ENCODE peak calls at places on chromosomes 1 and 21, in eight cellular contexts. W is activated effector memory CD4-positive, alpha-beta T cell treated with anti-CD3 and anti-CD28 coated beads, Interleukin-2, amount 50 U/mL, for 16 hours; B is HFF-Myc; V is foreskin fibroblast; F is SW480; D is NCI-H510A treated with DMSO at 0.1 percent for 48 hours; L is GM12892; Q is stimulated activated CD4-positive, alpha-beta T cell treated with anti-CD3 and anti-CD28 coated beads, Interleukin-4, amount 100 ng/mL, for 4 hours. K is an unnamed sample.

GRCh38 chr1:3618904-3619671 is 5.7 kb upstream of the TPRG1L start:
- DNase-seq in Q (peak; percentile 63), D (no peak), B (no peak), W (peak; percentile 89), L (peak; percentile 68), F (peak; percentile 73), V (peak; percentile 89), K (peak; percentile 88)

GRCh38 chr21:35461700-35462099 is 412.6 kb upstream of the RUNX1 start:
- DNase-seq in L (no peak), W (no peak), B (no peak), V (no peak), D (no peak), Q (no peak), F (no peak), K (no peak)

GRCh38 chr1:25343872-25344271 is 5.7 kb downstream of the TMEM50A start:
- DNase-seq in B (peak; percentile 65), D (no peak), F (peak; percentile 39), W (no peak), L (no peak), V (peak; percentile 93), Q (no peak), K (no peak)

GRCh38 chr1:67439277-67440029 is 9.3 kb upstream of the SERBP1 start:
- DNase-seq in W (no peak), F (no peak), D (no peak), Q (no peak), V (no peak), L (no peak), B (no peak), K (no peak)

GRCh38 chr1:67583462-67583950 is 101.5 kb upstream of the GADD45A start:
- DNase-seq in W (no peak), V (no peak), Q (no peak), F (no peak), B (no peak), D (no peak), L (no peak), K (no peak)

GRCh38 chr1:228009116-228009827 is 2.5 kb downstream of the WNT3A start:
- DNase-seq in W (peak; percentile 59), Q (no peak), F (no peak), L (no peak), D (no peak), B (no peak), V (no peak), K (no peak)

GRCh38 chr1:109509176-109510134 is at the start of gene AMIGO1:
- DNase-seq in B (no peak), L (peak; percentile 83), W (peak; percentile 86), Q (peak; percentile 56), V (peak; percentile 83), F (peak; percentile 31), D (peak; percentile 37), K (peak; percentile 91)

GRCh38 chr1:150067184-150068182 is at the start of gene VPS45:
- DNase-seq in D (peak; percentile 81), B (peak; percentile 71), V (peak; percentile 95), W (peak; percentile 93), F (peak; percentile 90), L (peak; percentile 79), Q (peak; percentile 82), K (peak; percentile 89)

GRCh38 chr1:41255978-41256377 is 13.9 kb upstream of the SCMH1 start:
- DNase-seq in Q (no peak), F (no peak), D (no peak), L (no peak), V (peak; percentile 32), B (no peak), W (no peak), K (no peak)

GRCh38 chr21:26137379-26138060 is 33.0 kb downstream of the APP start:
- DNase-seq in D (no peak), W (no peak), F (no peak), B (no peak), L (no peak), V (no peak), Q (no peak), K (no peak)

GRCh38 chr1:227885135-227885647 is 62.5 kb downstream of the WNT9A start:
- DNase-seq in W (peak; percentile 70), F (no peak), D (no peak), Q (peak; percentile 3), B (no peak), V (no peak), L (peak; percentile 20), K (no peak)